ENCODE peak calls at places on chromosomes 1 and 21, in eight cellular contexts. Y, G, N, R, B, U, C and E are unnamed samples.

GRCh38 chr1:88455857-88456256 is 228.2 kb upstream of the PKN2 start:
- DNase-seq in Y (no peak), G (no peak), N (no peak), R (no peak), B (no peak), U (no peak), C (no peak), E (no peak)

GRCh38 chr21:31117046-31117916 is 79.0 kb upstream of the KRTAP19-8 start:
- DNase-seq in Y (no peak), G (no peak), N (no peak), R (no peak), B (no peak), U (no peak), C (no peak), E (no peak)

GRCh38 chr1:147585640-147586383 is 44.5 kb downstream of the BCL9 start:
- DNase-seq in Y (no peak), G (no peak), N (no peak), R (no peak), B (peak), U (no peak), C (no peak), E (no peak)

GRCh38 chr1:242784074-242784473 is 259.6 kb upstream of the PLD5 start:
- DNase-seq in Y (no peak), G (no peak), N (no peak), R (no peak), B (no peak), U (no peak), C (no peak), E (peak)

GRCh38 chr21:33587792-33588484 is 546 bp downstream of the DONSON start:
- DNase-seq in Y (peak), G (no peak), N (no peak), R (peak), B (peak), U (peak), C (peak), E (peak)

GRCh38 chr1:2594001-2594640 is 7.5 kb downstream of the PRXL2B start:
- DNase-seq in Y (peak), G (no peak), N (no peak), R (peak), B (peak), U (no peak), C (peak), E (peak)

GRCh38 chr1:212683357-212683722 is 16.3 kb downstream of the BATF3 start:
- DNase-seq in Y (no peak), G (no peak), N (peak), R (peak), B (no peak), U (no peak), C (no peak), E (no peak)

GRCh38 chr1:28290851-28291250 is 31.5 kb downstream of the SESN2 start:
- DNase-seq in Y (no peak), G (no peak), N (no peak), R (peak), B (no peak), U (no peak), C (peak), E (peak)

GRCh38 chr1:151166506-151166956 is 587 bp downstream of the SCNM1 start:
- DNase-seq in Y (no peak), G (no peak), N (no peak), R (no peak), B (peak), U (no peak), C (no peak), E (peak)

GRCh38 chr1:100506221-100506620 is 31.7 kb upstream of the GPR88 start:
- DNase-seq in Y (no peak), G (no peak), N (no peak), R (no peak), B (no peak), U (no peak), C (no peak), E (no peak)

GRCh38 chr1:64540265-64540791 is 70.4 kb downstream of the CACHD1 start:
- DNase-seq in Y (no peak), G (no peak), N (no peak), R (no peak), B (no peak), U (no peak), C (no peak), E (peak)

GRCh38 chr1:17119076-17119743 is at the start of gene PADI2:
- DNase-seq in Y (peak), G (peak), N (no peak), R (peak), B (peak), U (peak), C (peak), E (peak)

GRCh38 chr1:236821111-236821625 is 26.1 kb downstream of the MTR start:
- DNase-seq in Y (no peak), G (no peak), N (no peak), R (no peak), B (no peak), U (no peak), C (no peak), E (no peak)

GRCh38 chr1:78291872-78292271 is 198.9 kb upstream of the PTGFR start:
- DNase-seq in Y (no peak), G (no peak), N (no peak), R (no peak), B (no peak), U (no peak), C (no peak), E (no peak)

GRCh38 chr1:53527368-53527767 is 68.2 kb downstream of the DMRTB1 start:
- DNase-seq in Y (no peak), G (no peak), N (no peak), R (no peak), B (no peak), U (no peak), C (no peak), E (no peak)

GRCh38 chr1:36981771-36982622 is 52.3 kb downstream of the GRIK3 start:
- DNase-seq in Y (no peak), G (no peak), N (no peak), R (no peak), B (no peak), U (no peak), C (no peak), E (peak)

GRCh38 chr1:224541072-224541790 is 74.9 kb upstream of the CNIH3 start:
- DNase-seq in Y (no peak), G (no peak), N (no peak), R (no peak), B (no peak), U (no peak), C (no peak), E (peak)